ENCODE peak calls at places on chromosomes 6 and 20, in four cellular contexts. One of them, this sample, is unnamed.

GRCh38 chr6:135583256-135583758 is 85.8 kb upstream of the AHI1 start:
- DNase-seq in psoas muscle: no peak
- DNase-seq in ovary: no peak
- DNase-seq in colonic mucosa: no peak
- DNase-seq in this sample: no peak

GRCh38 chr20:62080249-62080993 is 14.7 kb upstream of the TAF4 start:
- DNase-seq in psoas muscle: no peak
- DNase-seq in ovary: no peak
- DNase-seq in colonic mucosa: no peak
- DNase-seq in this sample: no peak

GRCh38 chr6:24775520-24776058 is 852 bp downstream of the GMNN start:
- DNase-seq in psoas muscle: no peak
- DNase-seq in ovary: no peak
- DNase-seq in colonic mucosa: no peak
- DNase-seq in this sample: no peak

GRCh38 chr20:39986231-39986904 is 702.7 kb downstream of the MAFB start:
- DNase-seq in psoas muscle: peak; percentile 90
- DNase-seq in ovary: peak; percentile 55
- DNase-seq in colonic mucosa: peak; percentile 27
- DNase-seq in this sample: peak; percentile 58

GRCh38 chr20:50562262-50562701 is 52.1 kb downstream of the PTPN1 start:
- DNase-seq in psoas muscle: peak; percentile 81
- DNase-seq in ovary: no peak
- DNase-seq in colonic mucosa: no peak
- DNase-seq in this sample: no peak

GRCh38 chr6:135870722-135871121 is 19.2 kb downstream of the PDE7B start:
- DNase-seq in psoas muscle: no peak
- DNase-seq in ovary: no peak
- DNase-seq in colonic mucosa: no peak
- DNase-seq in this sample: no peak

GRCh38 chr20:6940052-6940451 is 172.6 kb downstream of the BMP2 start:
- DNase-seq in psoas muscle: no peak
- DNase-seq in ovary: no peak
- DNase-seq in colonic mucosa: no peak
- DNase-seq in this sample: no peak

GRCh38 chr20:35312348-35312747 is 20.1 kb upstream of the FAM83C start:
- DNase-seq in psoas muscle: no peak
- DNase-seq in ovary: no peak
- DNase-seq in colonic mucosa: no peak
- DNase-seq in this sample: no peak

GRCh38 chr6:118324081-118324480 is 224.0 kb upstream of the PLN start:
- DNase-seq in psoas muscle: no peak
- DNase-seq in ovary: no peak
- DNase-seq in colonic mucosa: no peak
- DNase-seq in this sample: no peak

GRCh38 chr6:114471450-114471849 is 128.6 kb upstream of the HS3ST5 start:
- DNase-seq in psoas muscle: no peak
- DNase-seq in ovary: no peak
- DNase-seq in colonic mucosa: no peak
- DNase-seq in this sample: no peak

GRCh38 chr6:106546322-106547052 is 82.8 kb downstream of the RTN4IP1 start:
- DNase-seq in psoas muscle: no peak
- DNase-seq in ovary: no peak
- DNase-seq in colonic mucosa: no peak
- DNase-seq in this sample: no peak

GRCh38 chr6:23656257-23656731 is 469.7 kb upstream of the NRSN1 start:
- DNase-seq in psoas muscle: no peak
- DNase-seq in ovary: no peak
- DNase-seq in colonic mucosa: no peak
- DNase-seq in this sample: no peak

GRCh38 chr6:158115102-158115501 is 53.0 kb downstream of the SERAC1 start:
- DNase-seq in psoas muscle: no peak
- DNase-seq in ovary: no peak
- DNase-seq in colonic mucosa: no peak
- DNase-seq in this sample: no peak

GRCh38 chr6:43687437-43688347 is at the start of gene MRPS18A:
- DNase-seq in psoas muscle: peak; percentile 92
- DNase-seq in ovary: peak; percentile 69
- DNase-seq in colonic mucosa: peak; percentile 93
- DNase-seq in this sample: peak; percentile 75

GRCh38 chr6:2687456-2687855 is 63.3 kb downstream of the MYLK4 start:
- DNase-seq in psoas muscle: no peak
- DNase-seq in ovary: no peak
- DNase-seq in colonic mucosa: no peak
- DNase-seq in this sample: no peak

GRCh38 chr6:34071111-34071883 is 74.6 kb downstream of the GRM4 start:
- DNase-seq in psoas muscle: no peak
- DNase-seq in ovary: no peak
- DNase-seq in colonic mucosa: no peak
- DNase-seq in this sample: no peak

GRCh38 chr20:11112837-11113236 is 439.0 kb upstream of the JAG1 start:
- DNase-seq in psoas muscle: no peak
- DNase-seq in ovary: no peak
- DNase-seq in colonic mucosa: no peak
- DNase-seq in this sample: no peak

GRCh38 chr6:79257381-79258205 is 23.1 kb upstream of the HMGN3 start:
- DNase-seq in psoas muscle: no peak
- DNase-seq in ovary: no peak
- DNase-seq in colonic mucosa: no peak
- DNase-seq in this sample: peak; percentile 57

GRCh38 chr20:15930324-15931305 is 642.6 kb downstream of the KIF16B start:
- DNase-seq in psoas muscle: no peak
- DNase-seq in ovary: no peak
- DNase-seq in colonic mucosa: no peak
- DNase-seq in this sample: peak; percentile 64

GRCh38 chr6:83341765-83342164 is 89.1 kb downstream of the ME1 start:
- DNase-seq in psoas muscle: no peak
- DNase-seq in ovary: no peak
- DNase-seq in colonic mucosa: no peak
- DNase-seq in this sample: no peak

GRCh38 chr6:34630040-34630439 is 66.5 kb downstream of the ILRUN start:
- DNase-seq in psoas muscle: no peak
- DNase-seq in ovary: no peak
- DNase-seq in colonic mucosa: no peak
- DNase-seq in this sample: no peak

GRCh38 chr20:50211065-50211464 is 20.4 kb downstream of the CEBPB start:
- DNase-seq in psoas muscle: no peak
- DNase-seq in ovary: no peak
- DNase-seq in colonic mucosa: no peak
- DNase-seq in this sample: no peak

GRCh38 chr6:143959865-143960264 is 48.2 kb downstream of the PLAGL1 start:
- DNase-seq in psoas muscle: no peak
- DNase-seq in ovary: no peak
- DNase-seq in colonic mucosa: no peak
- DNase-seq in this sample: no peak

GRCh38 chr6:85192186-85192585 is 257.7 kb upstream of the NT5E start:
- DNase-seq in psoas muscle: no peak
- DNase-seq in ovary: no peak
- DNase-seq in colonic mucosa: no peak
- DNase-seq in this sample: no peak

GRCh38 chr6:42694586-42694985 is 27.8 kb downstream of the PRPH2 start:
- DNase-seq in psoas muscle: no peak
- DNase-seq in ovary: no peak
- DNase-seq in colonic mucosa: no peak
- DNase-seq in this sample: no peak

GRCh38 chr6:96520039-96520850 is 1.4 kb upstream of the UFL1 start:
- DNase-seq in psoas muscle: no peak
- DNase-seq in ovary: no peak
- DNase-seq in colonic mucosa: peak; percentile 59
- DNase-seq in this sample: peak; percentile 34

GRCh38 chr20:19937651-19938420 is 79.3 kb upstream of the NAA20 start:
- DNase-seq in psoas muscle: no peak
- DNase-seq in ovary: no peak
- DNase-seq in colonic mucosa: no peak
- DNase-seq in this sample: no peak

GRCh38 chr6:24766685-24767462 is 7.9 kb upstream of the GMNN start:
- DNase-seq in psoas muscle: no peak
- DNase-seq in ovary: no peak
- DNase-seq in colonic mucosa: no peak
- DNase-seq in this sample: no peak

GRCh38 chr6:129370268-129370916 is 339.6 kb downstream of the ARHGAP18 start:
- DNase-seq in psoas muscle: no peak
- DNase-seq in ovary: peak; percentile 60
- DNase-seq in colonic mucosa: peak; percentile 64
- DNase-seq in this sample: peak; percentile 62

GRCh38 chr6:107698146-107698545 is 126.0 kb downstream of the SCML4 start:
- DNase-seq in psoas muscle: no peak
- DNase-seq in ovary: no peak
- DNase-seq in colonic mucosa: no peak
- DNase-seq in this sample: no peak

GRCh38 chr20:33918662-33919061 is 75.0 kb upstream of the RALY start:
- DNase-seq in psoas muscle: no peak
- DNase-seq in ovary: no peak
- DNase-seq in colonic mucosa: no peak
- DNase-seq in this sample: no peak

GRCh38 chr20:6588296-6588695 is 179.2 kb upstream of the BMP2 start:
- DNase-seq in psoas muscle: no peak
- DNase-seq in ovary: no peak
- DNase-seq in colonic mucosa: peak; percentile 22
- DNase-seq in this sample: peak; percentile 20

GRCh38 chr6:41680182-41680965 is 42.1 kb downstream of the MDFI start:
- DNase-seq in psoas muscle: no peak
- DNase-seq in ovary: no peak
- DNase-seq in colonic mucosa: no peak
- DNase-seq in this sample: no peak

GRCh38 chr6:122722746-122723145 is 56.8 kb upstream of the FABP7 start:
- DNase-seq in psoas muscle: no peak
- DNase-seq in ovary: no peak
- DNase-seq in colonic mucosa: no peak
- DNase-seq in this sample: no peak

GRCh38 chr20:24027229-24027628 is 38.6 kb upstream of the GGTLC1 start:
- DNase-seq in psoas muscle: peak; percentile 64
- DNase-seq in ovary: peak; percentile 24
- DNase-seq in colonic mucosa: peak; percentile 43
- DNase-seq in this sample: peak; percentile 46

GRCh38 chr6:32761084-32761483 is 2.2 kb downstream of the HLA-DQB2 start:
- DNase-seq in psoas muscle: no peak
- DNase-seq in ovary: no peak
- DNase-seq in colonic mucosa: no peak
- DNase-seq in this sample: no peak

GRCh38 chr20:48827880-48828733 is at the start of gene PREX1:
- DNase-seq in psoas muscle: peak; percentile 86
- DNase-seq in ovary: peak; percentile 30
- DNase-seq in colonic mucosa: peak; percentile 61
- DNase-seq in this sample: peak; percentile 84

GRCh38 chr20:34861386-34862084 is 11.1 kb downstream of the GGT7 start:
- DNase-seq in psoas muscle: peak; percentile 91
- DNase-seq in ovary: no peak
- DNase-seq in colonic mucosa: peak; percentile 71
- DNase-seq in this sample: no peak

GRCh38 chr6:139152892-139153271 is 18.0 kb downstream of the HECA start:
- DNase-seq in psoas muscle: no peak
- DNase-seq in ovary: no peak
- DNase-seq in colonic mucosa: no peak
- DNase-seq in this sample: no peak

GRCh38 chr6:149628865-149629544 is 19.5 kb downstream of the KATNA1 start:
- DNase-seq in psoas muscle: no peak
- DNase-seq in ovary: no peak
- DNase-seq in colonic mucosa: no peak
- DNase-seq in this sample: no peak

DNA sequence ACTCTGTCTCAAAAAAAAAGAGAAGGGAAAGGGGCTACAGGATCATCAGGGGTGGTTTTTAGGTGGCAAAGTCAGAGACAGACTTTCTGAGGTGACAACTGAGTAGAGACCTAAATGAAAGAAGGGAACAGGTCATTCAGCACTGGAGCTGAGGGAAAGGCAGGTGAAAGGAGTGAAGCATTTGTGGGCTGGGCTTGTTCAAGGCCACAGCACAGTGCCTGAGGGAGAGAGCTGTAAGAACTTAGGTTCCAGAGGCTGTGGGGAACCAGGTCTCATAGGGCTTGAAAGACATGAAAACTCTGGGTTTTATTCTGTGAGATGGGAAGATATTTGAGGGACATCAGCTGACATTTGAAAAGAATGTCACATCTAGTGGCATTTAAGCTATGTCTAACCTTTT is 20.8 kb downstream of the KATNA1 start:
- DNase-seq in psoas muscle: no peak
- DNase-seq in ovary: no peak
- DNase-seq in colonic mucosa: no peak
- DNase-seq in this sample: no peak
- H3K9me3 ChIP-seq in psoas muscle: no peaks in the 10 kb centered on the region
- H3K9me3 ChIP-seq in ovary: no peaks in the 10 kb centered on the region
- H3K9me3 ChIP-seq in colonic mucosa: no peaks in the 10 kb centered on the region
- H3K9me3 ChIP-seq in this sample: no peaks in the 10 kb centered on the region

GRCh38 chr6:97702226-97702625 is 419.2 kb upstream of the MMS22L start:
- DNase-seq in psoas muscle: no peak
- DNase-seq in ovary: no peak
- DNase-seq in colonic mucosa: no peak
- DNase-seq in this sample: no peak

GRCh38 chr6:97703661-97704060 is 420.6 kb upstream of the MMS22L start:
- DNase-seq in psoas muscle: no peak
- DNase-seq in ovary: no peak
- DNase-seq in colonic mucosa: no peak
- DNase-seq in this sample: no peak

DNA sequence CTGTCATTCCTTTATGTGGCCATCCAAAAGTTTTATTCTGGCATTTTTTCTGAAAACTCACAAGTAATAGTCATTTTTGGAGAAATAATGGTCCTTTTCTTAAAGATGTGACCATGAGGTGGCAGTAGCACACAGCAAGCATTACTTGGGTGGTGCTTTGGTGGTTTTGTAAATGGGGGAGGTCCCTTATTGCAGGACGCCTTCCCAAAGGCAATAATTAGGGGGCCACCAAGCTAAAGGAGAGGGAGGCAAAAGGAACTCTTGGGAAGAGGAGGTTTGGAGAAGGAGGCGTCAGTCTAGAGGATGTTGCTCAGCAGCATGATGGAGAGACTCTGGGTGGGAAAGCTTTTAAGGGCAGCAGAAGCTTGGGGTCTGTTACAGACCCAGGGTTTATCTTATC is 422.6 kb upstream of the MMS22L start:
- DNase-seq in psoas muscle: no peak
- DNase-seq in ovary: no peak
- DNase-seq in colonic mucosa: no peak
- DNase-seq in this sample: no peak
- TF ChIP-seq CTCF in psoas muscle: peak; percentile 6
- TF ChIP-seq CTCF in ovary: no peak
- TF ChIP-seq CTCF in colonic mucosa: no peak
- TF ChIP-seq CTCF in this sample: no peak

DNA sequence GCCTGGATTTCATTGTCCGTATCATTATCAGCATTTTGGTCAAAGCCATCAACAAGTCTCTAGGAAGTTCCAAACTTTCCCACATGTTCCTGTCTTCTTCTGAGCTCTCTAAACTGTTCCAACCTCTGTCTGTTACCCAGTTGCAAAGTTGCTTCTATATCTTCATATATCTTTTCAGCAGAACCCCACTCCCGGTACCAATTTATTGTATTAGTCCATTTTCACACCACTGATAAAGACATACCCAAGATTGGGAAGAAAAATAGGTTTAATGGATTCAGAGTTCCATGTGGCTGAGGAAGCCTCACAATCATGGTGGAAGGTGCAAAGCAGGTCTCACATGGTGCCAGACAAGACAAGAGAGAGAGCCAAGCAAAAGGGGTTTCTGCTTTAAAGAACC is 293.2 kb downstream of the EPM2A start:
- DNase-seq in psoas muscle: no peak
- DNase-seq in ovary: no peak
- DNase-seq in colonic mucosa: no peak
- DNase-seq in this sample: no peak
- H3K9me3 ChIP-seq in psoas muscle: peaks cover 26% of the 10 kb centered on the region
- H3K9me3 ChIP-seq in ovary: no peaks in the 10 kb centered on the region
- H3K9me3 ChIP-seq in colonic mucosa: no peaks in the 10 kb centered on the region
- H3K9me3 ChIP-seq in this sample: no peaks in the 10 kb centered on the region

GRCh38 chr6:16409531-16410441 is 171.4 kb downstream of the GMPR start:
- DNase-seq in psoas muscle: peak; percentile 70
- DNase-seq in ovary: peak; percentile 50
- DNase-seq in colonic mucosa: peak; percentile 69
- DNase-seq in this sample: peak; percentile 89
- TF ChIP-seq CTCF in psoas muscle: peak; percentile 70
- TF ChIP-seq CTCF in ovary: no peak
- TF ChIP-seq CTCF in colonic mucosa: peak; percentile 72
- TF ChIP-seq CTCF in this sample: peak; percentile 78